ENCODE peak calls at places on chromosomes 12 and 14, in seven cellular contexts. O is PC-3, I is OCI-LY7, V is tibial nerve, Q is adrenal gland, T is uterus, W is colonic mucosa. F is an unnamed sample.

GRCh38 chr12:14558377-14559051 is 9.2 kb downstream of the PLBD1 start:
- DNase-seq in W (peak; percentile 50), O (no peak), V (no peak), T (no peak), Q (no peak), I (peak; percentile 38), F (no peak)

GRCh38 chr12:57868870-57869609 is 22.5 kb upstream of the CTDSP2 start:
- DNase-seq in V (no peak), T (peak; percentile 71), O (no peak), W (no peak), Q (no peak), I (no peak), F (no peak)

GRCh38 chr12:20588057-20588456 is 107.1 kb upstream of the SLCO1C1 start:
- DNase-seq in T (no peak), W (no peak), I (no peak), Q (peak; percentile 19), O (no peak), V (no peak), F (no peak)

GRCh38 chr12:47711448-47711847 is 5.6 kb upstream of the RPAP3 start:
- DNase-seq in I (no peak), Q (no peak), W (no peak), V (no peak), O (no peak), T (no peak), F (no peak)

GRCh38 chr12:69097619-69098368 is 141.6 kb upstream of the CPSF6 start:
- DNase-seq in T (no peak), V (no peak), W (no peak), I (no peak), Q (no peak), O (peak; percentile 63), F (no peak)

GRCh38 chr12:94615284-94616216 is 34.8 kb downstream of the TMCC3 start:
- DNase-seq in V (no peak), Q (peak; percentile 55), I (no peak), W (peak; percentile 76), T (peak; percentile 26), O (peak; percentile 90), F (no peak)

GRCh38 chr12:13205809-13206559 is 9.5 kb downstream of the EMP1 start:
- DNase-seq in I (no peak), V (no peak), W (no peak), Q (no peak), O (peak; percentile 98), T (no peak), F (peak; percentile 15)

GRCh38 chr14:63470877-63471565 is 72.2 kb downstream of the PPP2R5E start:
- DNase-seq in O (peak; percentile 96), Q (no peak), W (no peak), V (no peak), T (no peak), I (no peak), F (no peak)

GRCh38 chr12:80708535-80709328 is 1.3 kb downstream of the MYF6 start:
- DNase-seq in Q (no peak), V (no peak), W (no peak), O (no peak), T (no peak), I (no peak), F (no peak)

GRCh38 chr12:11672833-11673232 is 23.4 kb downstream of the ETV6 start:
- DNase-seq in O (no peak), W (no peak), V (no peak), T (no peak), I (no peak), Q (peak; percentile 41), F (no peak)

GRCh38 chr12:21502164-21502496 is 541 bp downstream of the GOLT1B start:
- DNase-seq in V (no peak), O (peak; percentile 5), I (peak; percentile 24), Q (peak; percentile 34), W (peak; percentile 43), T (no peak), F (peak; percentile 23)

GRCh38 chr14:99944241-99944651 is 121.0 kb upstream of the EVL start:
- DNase-seq in I (no peak), Q (no peak), T (no peak), W (no peak), O (no peak), V (no peak), F (no peak)

GRCh38 chr14:76546426-76547221 is 170.7 kb downstream of the ESRRB start:
- DNase-seq in O (peak; percentile 29), T (no peak), I (peak; percentile 34), V (no peak), W (no peak), Q (peak; percentile 33), F (peak; percentile 15)

GRCh38 chr12:125412506-125412905 is 347.3 kb downstream of the AACS start:
- DNase-seq in I (no peak), V (no peak), O (no peak), W (no peak), T (no peak), Q (no peak), F (no peak)

GRCh38 chr12:16224196-16224595 is 53.3 kb downstream of the SLC15A5 start:
- DNase-seq in I (no peak), W (no peak), Q (no peak), V (no peak), T (no peak), O (no peak), F (no peak)

GRCh38 chr12:6635856-6636521 is at the start of gene LPAR5:
- DNase-seq in O (peak; percentile 67), V (no peak), Q (peak; percentile 33), T (no peak), I (peak; percentile 72), W (peak; percentile 94), F (no peak)
- H3K4me3 ChIP-seq in O (peak within 1 kb of the TSS; percentile 61), V (no peak within 1 kb of the TSS), Q (no peak within 1 kb of the TSS), T (no peak within 1 kb of the TSS), I (peak within 1 kb of the TSS; percentile 59), W (peak within 1 kb of the TSS; percentile 28), F (peak within 1 kb of the TSS; percentile 27)

DNA sequence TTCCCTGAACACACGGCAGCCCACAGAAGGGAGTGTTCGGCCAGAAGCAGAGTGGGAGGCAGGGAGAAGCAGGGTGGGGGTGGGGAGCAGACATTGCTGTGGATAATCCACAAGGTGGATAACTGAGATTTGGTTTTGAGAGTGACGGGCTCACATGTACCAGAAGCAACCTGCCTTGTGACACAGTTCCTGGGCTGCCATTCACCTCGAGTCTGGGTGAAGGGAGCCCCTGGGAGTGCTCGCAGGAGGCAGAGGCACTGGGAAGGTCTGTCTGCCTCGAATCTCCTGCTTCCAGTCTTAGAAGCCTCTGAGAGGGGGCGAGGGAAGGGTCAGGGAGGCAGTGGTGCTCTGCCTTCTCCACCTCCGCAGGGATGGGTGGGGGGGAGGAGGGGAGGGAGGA is 24.6 kb downstream of the LRTM2 start:
- DNase-seq in I (no peak), W (no peak), V (no peak), O (no peak), Q (no peak), T (no peak), F (no peak)
- H3K4me3 ChIP-seq in I (no peak overlapping the region), W (no peak overlapping the region), V (no peak overlapping the region), O (no peak overlapping the region), Q (no peak overlapping the region), T (no peak overlapping the region), F (no peak overlapping the region)

GRCh38 chr12:51025182-51025747 is 919 bp downstream of the SLC11A2 start:
- DNase-seq in W (no peak), Q (no peak), V (no peak), O (no peak), T (no peak), I (no peak), F (no peak)

GRCh38 chr12:51025748-51026654 is at the start of gene SLC11A2:
- DNase-seq in O (peak; percentile 94), V (peak; percentile 93), I (peak; percentile 94), T (peak; percentile 94), W (peak; percentile 96), Q (peak; percentile 95), F (peak; percentile 93)

GRCh38 chr12:51020448-51021182 is 5.6 kb downstream of the SLC11A2 start:
- DNase-seq in Q (no peak), V (no peak), I (no peak), O (no peak), W (no peak), T (no peak), F (peak; percentile 84)

GRCh38 chr12:51021694-51022093 is 4.5 kb downstream of the SLC11A2 start:
- DNase-seq in I (no peak), Q (no peak), O (no peak), T (no peak), V (no peak), W (no peak), F (no peak)

GRCh38 chr12:51023625-51024395 is 2.4 kb downstream of the SLC11A2 start:
- DNase-seq in V (no peak), Q (no peak), T (no peak), W (no peak), O (peak; percentile 33), I (no peak), F (no peak)
- H3K4me3 ChIP-seq in V (peak overlapping the region; percentile 97), Q (no peak overlapping the region), T (no peak overlapping the region), W (peak overlapping the region; percentile 87), O (peak overlapping the region; percentile 83), I (peak overlapping the region; percentile 90), F (peak overlapping the region; percentile 82)

DNA sequence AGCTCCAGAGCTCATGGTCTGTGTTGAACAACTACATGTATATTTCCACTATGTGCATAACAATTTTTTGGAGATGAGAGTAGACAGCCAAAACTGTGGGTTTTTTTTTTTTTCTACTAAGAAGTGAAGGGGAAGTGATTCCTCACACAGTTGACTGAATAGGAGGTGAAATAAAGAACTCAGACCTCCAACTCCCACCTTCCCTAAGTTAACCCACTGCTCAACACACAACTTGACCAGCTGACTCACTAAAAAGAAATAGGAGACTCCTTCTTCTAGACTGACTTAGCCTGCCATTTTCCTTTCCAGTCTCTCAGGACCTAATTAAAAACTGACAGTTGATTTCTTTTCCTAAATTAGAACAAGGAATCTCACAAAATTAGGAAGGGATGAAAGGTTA is 1.7 kb downstream of the M6PR start:
- DNase-seq in O (no peak), W (no peak), I (peak; percentile 22), Q (no peak), V (no peak), T (no peak), F (no peak)
- H3K4me3 ChIP-seq in O (peak overlapping the region; percentile 85), W (no peak overlapping the region), I (peak overlapping the region; percentile 88), Q (no peak overlapping the region), V (no peak overlapping the region), T (no peak overlapping the region), F (no peak overlapping the region)

GRCh38 chr12:132557969-132558856 is 52.2 kb downstream of the LRCOL1 start:
- DNase-seq in O (no peak), I (no peak), T (no peak), V (no peak), Q (no peak), W (no peak), F (no peak)
- H3K4me3 ChIP-seq in O (no peak overlapping the region), I (no peak overlapping the region), T (no peak overlapping the region), V (no peak overlapping the region), Q (no peak overlapping the region), W (no peak overlapping the region), F (peak overlapping the region; percentile 61)

DNA sequence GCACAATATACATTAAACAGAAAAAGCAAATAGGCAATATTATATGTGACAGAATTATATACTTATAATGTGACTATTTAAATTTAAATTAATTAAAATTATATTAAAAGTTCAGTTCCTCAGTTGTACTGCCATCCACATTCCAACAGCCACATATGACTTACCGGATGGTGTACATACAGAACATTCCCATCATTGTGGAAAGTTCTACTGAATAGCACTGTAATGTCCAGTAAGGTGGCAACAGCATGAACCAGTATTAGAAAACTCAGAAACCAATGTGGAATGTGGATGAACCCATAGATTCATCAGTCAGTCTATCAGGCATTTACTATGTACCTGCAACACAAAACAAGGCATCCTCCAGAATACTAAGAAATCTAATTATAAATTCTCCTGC is 12.4 kb downstream of the ATG14 start:
- DNase-seq in T (no peak), Q (no peak), O (no peak), I (no peak), V (no peak), W (no peak), F (no peak)
- H3K4me3 ChIP-seq in T (no peak overlapping the region), Q (no peak overlapping the region), O (no peak overlapping the region), I (no peak overlapping the region), V (no peak overlapping the region), W (no peak overlapping the region), F (no peak overlapping the region)

F was measured in Jurkat, Clone E6-1.